ENCODE peak calls at places on chromosomes 1 and 21, in ten cellular contexts. One of them, this sample, is unnamed.

GRCh38 chr1:214475331-214475730 is 76.1 kb downstream of the PTPN14 start:
- DNase-seq in kidney epithelial cell: no peak
- DNase-seq in lower lobe of right lung: no peak
- DNase-seq in colonic mucosa: no peak
- DNase-seq in adrenal gland: no peak
- DNase-seq in GM12878: no peak
- DNase-seq in stomach: no peak
- DNase-seq in mammary epithelial cell: peak
- DNase-seq in endothelial cell: no peak
- DNase-seq in tibial nerve: no peak
- DNase-seq in this sample: no peak

GRCh38 chr21:42200906-42201614 is 17.9 kb upstream of the ABCG1 start:
- DNase-seq in kidney epithelial cell: no peak
- DNase-seq in GM12878: no peak
- DNase-seq in adrenal gland: no peak
- DNase-seq in tibial nerve: no peak
- DNase-seq in lower lobe of right lung: no peak
- DNase-seq in colonic mucosa: no peak
- DNase-seq in mammary epithelial cell: no peak
- DNase-seq in stomach: no peak
- DNase-seq in endothelial cell: no peak
- DNase-seq in this sample: no peak

GRCh38 chr1:63307196-63307794 is 15.1 kb upstream of the FOXD3 start:
- DNase-seq in tibial nerve: no peak
- DNase-seq in stomach: no peak
- DNase-seq in lower lobe of right lung: no peak
- DNase-seq in GM12878: no peak
- DNase-seq in colonic mucosa: no peak
- DNase-seq in endothelial cell: no peak
- DNase-seq in kidney epithelial cell: no peak
- DNase-seq in mammary epithelial cell: no peak
- DNase-seq in adrenal gland: no peak
- DNase-seq in this sample: no peak

GRCh38 chr1:150161747-150162581 is 12.2 kb downstream of the PLEKHO1 start:
- DNase-seq in adrenal gland: no peak
- DNase-seq in endothelial cell: no peak
- DNase-seq in mammary epithelial cell: peak
- DNase-seq in colonic mucosa: no peak
- DNase-seq in lower lobe of right lung: no peak
- DNase-seq in GM12878: no peak
- DNase-seq in tibial nerve: no peak
- DNase-seq in kidney epithelial cell: no peak
- DNase-seq in stomach: no peak
- DNase-seq in this sample: no peak

GRCh38 chr1:156115514-156116374 is 1.2 kb downstream of the LMNA start:
- DNase-seq in mammary epithelial cell: peak
- DNase-seq in tibial nerve: peak
- DNase-seq in adrenal gland: peak
- DNase-seq in kidney epithelial cell: no peak
- DNase-seq in lower lobe of right lung: peak
- DNase-seq in GM12878: no peak
- DNase-seq in stomach: peak
- DNase-seq in endothelial cell: peak
- DNase-seq in colonic mucosa: peak
- DNase-seq in this sample: peak

GRCh38 chr1:215002471-215002870 is 80.1 kb upstream of the KCNK2 start:
- DNase-seq in endothelial cell: no peak
- DNase-seq in stomach: no peak
- DNase-seq in kidney epithelial cell: no peak
- DNase-seq in tibial nerve: no peak
- DNase-seq in colonic mucosa: no peak
- DNase-seq in lower lobe of right lung: no peak
- DNase-seq in mammary epithelial cell: peak
- DNase-seq in GM12878: no peak
- DNase-seq in adrenal gland: no peak
- DNase-seq in this sample: no peak

GRCh38 chr1:12031039-12031980 is 12.0 kb downstream of the MIIP start:
- DNase-seq in colonic mucosa: peak
- DNase-seq in lower lobe of right lung: peak
- DNase-seq in mammary epithelial cell: peak
- DNase-seq in kidney epithelial cell: no peak
- DNase-seq in tibial nerve: no peak
- DNase-seq in adrenal gland: peak
- DNase-seq in stomach: peak
- DNase-seq in GM12878: no peak
- DNase-seq in endothelial cell: peak
- DNase-seq in this sample: peak

GRCh38 chr1:151327903-151328674 is 873 bp upstream of the PI4KB start:
- DNase-seq in colonic mucosa: peak
- DNase-seq in endothelial cell: peak
- DNase-seq in mammary epithelial cell: no peak
- DNase-seq in tibial nerve: no peak
- DNase-seq in GM12878: no peak
- DNase-seq in lower lobe of right lung: no peak
- DNase-seq in adrenal gland: peak
- DNase-seq in stomach: no peak
- DNase-seq in kidney epithelial cell: no peak
- DNase-seq in this sample: peak

GRCh38 chr1:51728611-51729155 is 111.8 kb downstream of the OSBPL9 start:
- DNase-seq in colonic mucosa: no peak
- DNase-seq in stomach: no peak
- DNase-seq in GM12878: no peak
- DNase-seq in adrenal gland: no peak
- DNase-seq in mammary epithelial cell: no peak
- DNase-seq in kidney epithelial cell: no peak
- DNase-seq in endothelial cell: peak
- DNase-seq in lower lobe of right lung: no peak
- DNase-seq in tibial nerve: no peak
- DNase-seq in this sample: no peak

GRCh38 chr1:25082216-25082899 is 149.9 kb downstream of the SYF2 start:
- DNase-seq in tibial nerve: no peak
- DNase-seq in GM12878: no peak
- DNase-seq in colonic mucosa: no peak
- DNase-seq in mammary epithelial cell: no peak
- DNase-seq in endothelial cell: no peak
- DNase-seq in adrenal gland: no peak
- DNase-seq in lower lobe of right lung: no peak
- DNase-seq in kidney epithelial cell: no peak
- DNase-seq in stomach: no peak
- DNase-seq in this sample: no peak

GRCh38 chr1:47351305-47351704 is 17.7 kb downstream of the CMPK1 start:
- DNase-seq in lower lobe of right lung: no peak
- DNase-seq in kidney epithelial cell: no peak
- DNase-seq in endothelial cell: no peak
- DNase-seq in adrenal gland: no peak
- DNase-seq in mammary epithelial cell: peak
- DNase-seq in tibial nerve: no peak
- DNase-seq in GM12878: peak
- DNase-seq in stomach: no peak
- DNase-seq in colonic mucosa: no peak
- DNase-seq in this sample: no peak

GRCh38 chr1:231958448-231958847 is 331.9 kb downstream of the DISC1 start:
- DNase-seq in kidney epithelial cell: no peak
- DNase-seq in adrenal gland: no peak
- DNase-seq in GM12878: no peak
- DNase-seq in stomach: no peak
- DNase-seq in colonic mucosa: no peak
- DNase-seq in mammary epithelial cell: no peak
- DNase-seq in endothelial cell: no peak
- DNase-seq in lower lobe of right lung: no peak
- DNase-seq in tibial nerve: no peak
- DNase-seq in this sample: no peak

GRCh38 chr1:42971848-42972291 is 13.2 kb upstream of the SLC2A1 start:
- DNase-seq in GM12878: no peak
- DNase-seq in endothelial cell: no peak
- DNase-seq in kidney epithelial cell: no peak
- DNase-seq in lower lobe of right lung: no peak
- DNase-seq in stomach: no peak
- DNase-seq in colonic mucosa: peak
- DNase-seq in mammary epithelial cell: no peak
- DNase-seq in tibial nerve: no peak
- DNase-seq in adrenal gland: no peak
- DNase-seq in this sample: no peak

GRCh38 chr1:16907870-16908758 is 12.3 kb downstream of the RNU1-2 start:
- DNase-seq in mammary epithelial cell: no peak
- DNase-seq in stomach: no peak
- DNase-seq in adrenal gland: no peak
- DNase-seq in tibial nerve: no peak
- DNase-seq in endothelial cell: no peak
- DNase-seq in GM12878: no peak
- DNase-seq in lower lobe of right lung: no peak
- DNase-seq in kidney epithelial cell: no peak
- DNase-seq in colonic mucosa: no peak
- DNase-seq in this sample: no peak

GRCh38 chr1:206505702-206506375 is 1.5 kb upstream of the RASSF5 start:
- DNase-seq in adrenal gland: no peak
- DNase-seq in tibial nerve: no peak
- DNase-seq in lower lobe of right lung: no peak
- DNase-seq in endothelial cell: no peak
- DNase-seq in mammary epithelial cell: no peak
- DNase-seq in kidney epithelial cell: no peak
- DNase-seq in stomach: no peak
- DNase-seq in GM12878: no peak
- DNase-seq in colonic mucosa: no peak
- DNase-seq in this sample: no peak

GRCh38 chr1:91513160-91513559 is 12.5 kb downstream of the CDC7 start:
- DNase-seq in tibial nerve: no peak
- DNase-seq in adrenal gland: no peak
- DNase-seq in GM12878: no peak
- DNase-seq in endothelial cell: no peak
- DNase-seq in kidney epithelial cell: no peak
- DNase-seq in colonic mucosa: no peak
- DNase-seq in mammary epithelial cell: no peak
- DNase-seq in lower lobe of right lung: no peak
- DNase-seq in stomach: no peak
- DNase-seq in this sample: no peak

GRCh38 chr1:27772581-27772931 is 463 bp upstream of the STX12 start:
- DNase-seq in kidney epithelial cell: no peak
- DNase-seq in endothelial cell: no peak
- DNase-seq in tibial nerve: no peak
- DNase-seq in adrenal gland: no peak
- DNase-seq in GM12878: no peak
- DNase-seq in colonic mucosa: no peak
- DNase-seq in lower lobe of right lung: no peak
- DNase-seq in stomach: no peak
- DNase-seq in mammary epithelial cell: no peak
- DNase-seq in this sample: no peak

GRCh38 chr1:92848201-92848600 is 16.4 kb downstream of the RPL5 start:
- DNase-seq in GM12878: no peak
- DNase-seq in tibial nerve: no peak
- DNase-seq in endothelial cell: no peak
- DNase-seq in stomach: peak
- DNase-seq in mammary epithelial cell: peak
- DNase-seq in kidney epithelial cell: no peak
- DNase-seq in lower lobe of right lung: no peak
- DNase-seq in adrenal gland: no peak
- DNase-seq in colonic mucosa: no peak
- DNase-seq in this sample: no peak

GRCh38 chr1:205375816-205376545 is 19.3 kb upstream of the KLHDC8A start:
- DNase-seq in lower lobe of right lung: no peak
- DNase-seq in stomach: no peak
- DNase-seq in GM12878: no peak
- DNase-seq in adrenal gland: peak
- DNase-seq in mammary epithelial cell: peak
- DNase-seq in colonic mucosa: peak
- DNase-seq in endothelial cell: no peak
- DNase-seq in kidney epithelial cell: no peak
- DNase-seq in tibial nerve: no peak
- DNase-seq in this sample: peak
- TF ChIP-seq CTCF in lower lobe of right lung: no peak
- TF ChIP-seq CTCF in stomach: no peak
- TF ChIP-seq CTCF in GM12878: no peak
- TF ChIP-seq CTCF in adrenal gland: no peak
- TF ChIP-seq CTCF in mammary epithelial cell: peak
- TF ChIP-seq CTCF in colonic mucosa: no peak
- TF ChIP-seq CTCF in endothelial cell: no peak
- TF ChIP-seq CTCF in kidney epithelial cell: no peak
- TF ChIP-seq CTCF in tibial nerve: no peak
- TF ChIP-seq CTCF in this sample: no peak

DNA sequence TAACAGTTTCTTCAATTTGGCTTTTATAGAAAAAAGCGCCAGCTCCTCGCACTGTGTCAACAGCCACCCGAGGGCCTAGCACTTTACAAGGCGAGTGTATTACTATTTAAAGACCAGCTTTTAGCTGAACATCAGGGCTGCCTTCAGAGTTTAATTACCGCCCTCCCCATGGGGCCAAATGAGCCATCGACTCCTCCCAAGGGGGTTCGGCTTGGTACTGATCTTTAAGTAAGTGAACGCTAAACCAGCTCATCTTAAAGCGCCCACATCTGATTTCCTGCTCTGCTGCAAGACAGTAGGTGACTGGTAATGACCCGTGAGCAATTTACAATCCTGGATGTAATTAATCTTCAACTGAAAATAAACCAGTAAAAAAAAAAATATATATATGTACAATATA is 298.8 kb downstream of the DSCAM start:
- DNase-seq in lower lobe of right lung: no peak
- DNase-seq in mammary epithelial cell: no peak
- DNase-seq in adrenal gland: no peak
- DNase-seq in colonic mucosa: no peak
- DNase-seq in tibial nerve: no peak
- DNase-seq in GM12878: no peak
- DNase-seq in kidney epithelial cell: no peak
- DNase-seq in stomach: no peak
- DNase-seq in endothelial cell: no peak
- DNase-seq in this sample: no peak
- TF ChIP-seq CTCF in lower lobe of right lung: no peak
- TF ChIP-seq CTCF in mammary epithelial cell: no peak
- TF ChIP-seq CTCF in adrenal gland: no peak
- TF ChIP-seq CTCF in colonic mucosa: no peak
- TF ChIP-seq CTCF in tibial nerve: no peak
- TF ChIP-seq CTCF in GM12878: no peak
- TF ChIP-seq CTCF in kidney epithelial cell: no peak
- TF ChIP-seq CTCF in stomach: no peak
- TF ChIP-seq CTCF in endothelial cell: no peak
- TF ChIP-seq CTCF in this sample: no peak

GRCh38 chr1:225567789-225568188 is 85.1 kb downstream of the ENAH start:
- DNase-seq in mammary epithelial cell: no peak
- DNase-seq in endothelial cell: no peak
- DNase-seq in adrenal gland: no peak
- DNase-seq in stomach: no peak
- DNase-seq in GM12878: no peak
- DNase-seq in tibial nerve: no peak
- DNase-seq in colonic mucosa: no peak
- DNase-seq in kidney epithelial cell: no peak
- DNase-seq in lower lobe of right lung: no peak
- DNase-seq in this sample: no peak
- TF ChIP-seq CTCF in mammary epithelial cell: peak
- TF ChIP-seq CTCF in endothelial cell: no peak
- TF ChIP-seq CTCF in adrenal gland: no peak
- TF ChIP-seq CTCF in stomach: no peak
- TF ChIP-seq CTCF in GM12878: no peak
- TF ChIP-seq CTCF in tibial nerve: no peak
- TF ChIP-seq CTCF in colonic mucosa: no peak
- TF ChIP-seq CTCF in kidney epithelial cell: peak
- TF ChIP-seq CTCF in lower lobe of right lung: no peak
- TF ChIP-seq CTCF in this sample: no peak

DNA sequence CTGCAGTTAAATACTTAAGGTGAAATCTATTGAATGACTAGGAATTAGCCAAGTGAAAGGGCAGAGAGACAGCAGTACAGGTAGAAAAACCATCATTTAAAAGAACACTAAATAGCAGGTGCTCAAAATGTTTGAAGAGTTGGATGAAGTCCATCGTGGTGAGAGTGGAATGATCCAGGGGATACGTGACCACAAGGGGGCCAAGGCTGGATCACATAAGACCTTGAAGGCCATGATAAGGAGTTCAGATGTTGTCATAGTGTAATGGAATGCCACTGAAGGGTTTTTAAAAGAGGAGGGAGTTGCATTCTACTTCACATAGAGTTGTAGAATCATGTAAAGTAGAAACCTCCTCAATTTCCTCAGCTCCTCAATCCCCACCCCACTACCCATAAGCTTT is 34.8 kb upstream of the HOOK1 start:
- DNase-seq in GM12878: no peak
- DNase-seq in mammary epithelial cell: no peak
- DNase-seq in colonic mucosa: no peak
- DNase-seq in endothelial cell: no peak
- DNase-seq in adrenal gland: no peak
- DNase-seq in kidney epithelial cell: no peak
- DNase-seq in tibial nerve: no peak
- DNase-seq in stomach: no peak
- DNase-seq in lower lobe of right lung: no peak
- DNase-seq in this sample: peak
- TF ChIP-seq CTCF in GM12878: no peak
- TF ChIP-seq CTCF in mammary epithelial cell: no peak
- TF ChIP-seq CTCF in colonic mucosa: no peak
- TF ChIP-seq CTCF in endothelial cell: peak
- TF ChIP-seq CTCF in adrenal gland: no peak
- TF ChIP-seq CTCF in kidney epithelial cell: peak
- TF ChIP-seq CTCF in tibial nerve: no peak
- TF ChIP-seq CTCF in stomach: no peak
- TF ChIP-seq CTCF in lower lobe of right lung: peak
- TF ChIP-seq CTCF in this sample: no peak

This sample was measured in Calu3.